ENCODE peak calls at places on chromosomes 4 and X, in six cellular contexts. Y is ovary; W is amniotic stem cell; J is Caki2; B is lung microvascular endothelial cell; V is stimulated activated CD4-positive, alpha-beta T cell treated with anti-CD3 and anti-CD28 coated beads, Interleukin-2, amount 100 ng/mL, for 24 hours. I is an unnamed sample.

GRCh38 chr4:183181081-183181480 is 82.0 kb downstream of the WWC2 start:
- DNase-seq in Y (no peak), W (no peak), J (no peak), B (no peak), V (no peak), I (no peak)

GRCh38 chr4:182808673-182809416 is 108.3 kb downstream of the DCTD start:
- DNase-seq in Y (no peak), W (no peak), J (no peak), B (peak), V (peak), I (no peak)

GRCh38 chr4:155426953-155427352 is 50.2 kb upstream of the MAP9 start:
- DNase-seq in Y (no peak), W (no peak), J (no peak), B (no peak), V (no peak), I (no peak)

GRCh38 chr4:108396900-108397299 is 223.5 kb upstream of the RPL34 start:
- DNase-seq in Y (no peak), W (no peak), J (no peak), B (no peak), V (no peak), I (no peak)

GRCh38 chr4:54745031-54745770 is 87.4 kb downstream of the KIT start:
- DNase-seq in Y (no peak), W (no peak), J (no peak), B (no peak), V (no peak), I (no peak)

GRCh38 chr4:48255959-48256342 is 13.7 kb downstream of the TEC start:
- DNase-seq in Y (no peak), W (no peak), J (no peak), B (no peak), V (no peak), I (no peak)

GRCh38 chr4:7435411-7436095 is 823 bp upstream of the PSAPL1 start:
- DNase-seq in Y (no peak), W (no peak), J (no peak), B (no peak), V (no peak), I (no peak)

GRCh38 chr4:150297861-150298474 is 219.7 kb downstream of the DCLK2 start:
- DNase-seq in Y (peak), W (peak), J (peak), B (peak), V (peak), I (peak)

GRCh38 chr4:145735330-145735638 is 55.3 kb downstream of the C4orf51 start:
- DNase-seq in Y (no peak), W (peak), J (peak), B (peak), V (no peak), I (no peak)

GRCh38 chr4:56531149-56531770 is 25.7 kb downstream of the ARL9 start:
- DNase-seq in Y (no peak), W (no peak), J (peak), B (no peak), V (no peak), I (no peak)

GRCh38 chr4:52641853-52642563 is 17.1 kb downstream of the USP46 start:
- DNase-seq in Y (no peak), W (no peak), J (peak), B (no peak), V (no peak), I (no peak)

GRCh38 chrX:435536-436122 is 48.9 kb upstream of the PPP2R3B start:
- DNase-seq in Y (no peak), W (no peak), J (no peak), B (no peak), V (no peak), I (no peak)

GRCh38 chrX:331145-331771 is 12.7 kb upstream of the GTPBP6 start:
- DNase-seq in Y (no peak), W (no peak), J (no peak), B (no peak), V (no peak), I (no peak)

GRCh38 chr4:94439606-94440005 is 12.1 kb upstream of the PDLIM5 start:
- DNase-seq in Y (no peak), W (no peak), J (no peak), B (peak), V (no peak), I (no peak)

GRCh38 chr4:95048296-95048695 is 290.5 kb downstream of the BMPR1B start:
- DNase-seq in Y (no peak), W (no peak), J (no peak), B (no peak), V (no peak), I (no peak)

GRCh38 chr4:15333692-15334633 is 93.9 kb upstream of the C1QTNF7 start:
- DNase-seq in Y (no peak), W (no peak), J (no peak), B (no peak), V (no peak), I (no peak)

GRCh38 chr4:123362103-123362502 is 34.5 kb upstream of the SPRY1 start:
- DNase-seq in Y (no peak), W (no peak), J (no peak), B (no peak), V (no peak), I (no peak)

GRCh38 chrX:136028383-136028984 is 43.2 kb downstream of the SLC9A6 start:
- DNase-seq in Y (no peak), W (peak), J (peak), B (peak), V (no peak), I (no peak)

GRCh38 chr4:147709999-147710398 is 21.9 kb upstream of the ARHGAP10 start:
- DNase-seq in Y (no peak), W (no peak), J (no peak), B (no peak), V (no peak), I (no peak)

GRCh38 chr4:42671431-42672194 is 14.7 kb upstream of the ATP8A1 start:
- DNase-seq in Y (no peak), W (no peak), J (no peak), B (peak), V (peak), I (no peak)

GRCh38 chr4:40418430-40419230 is 83.5 kb downstream of the CHRNA9 start:
- DNase-seq in Y (no peak), W (no peak), J (peak), B (no peak), V (no peak), I (peak)

GRCh38 chrX:133335027-133335426 is 80.3 kb downstream of the GPC4 start:
- DNase-seq in Y (no peak), W (no peak), J (peak), B (peak), V (peak), I (no peak)

GRCh38 chrX:2692221-2693122 is 1.4 kb downstream of the CD99 start:
- DNase-seq in Y (no peak), W (no peak), J (no peak), B (peak), V (peak), I (no peak)

GRCh38 chrX:15930585-15930984 is 76.0 kb upstream of the AP1S2 start:
- DNase-seq in Y (no peak), W (peak), J (peak), B (peak), V (no peak), I (no peak)

GRCh38 chr4:120902925-120903324 is 19.6 kb downstream of the PRDM5 start:
- DNase-seq in Y (no peak), W (no peak), J (no peak), B (no peak), V (no peak), I (no peak)

GRCh38 chr4:178953447-178954120 is 1511.3 kb upstream of the AGA start:
- DNase-seq in Y (no peak), W (no peak), J (no peak), B (peak), V (no peak), I (no peak)

GRCh38 chr4:52197351-52197750 is 146.2 kb downstream of the SPATA18 start:
- DNase-seq in Y (no peak), W (no peak), J (no peak), B (no peak), V (no peak), I (no peak)

GRCh38 chr4:38967260-38968095 is 64.7 kb downstream of the TMEM156 start:
- DNase-seq in Y (no peak), W (peak), J (peak), B (peak), V (no peak), I (peak)

GRCh38 chrX:136954930-136955329 is 74.4 kb upstream of the RBMX start:
- DNase-seq in Y (no peak), W (no peak), J (no peak), B (peak), V (no peak), I (no peak)

GRCh38 chr4:37976991-37977470 is 16.8 kb downstream of the PTTG2 start:
- DNase-seq in Y (peak), W (no peak), J (peak), B (peak), V (peak), I (peak)

GRCh38 chrX:39816871-39817731 is 280.7 kb downstream of the BCOR start:
- DNase-seq in Y (peak), W (no peak), J (no peak), B (no peak), V (no peak), I (no peak)

GRCh38 chr4:86921608-86922252 is 13.1 kb upstream of the AFF1 start:
- DNase-seq in Y (no peak), W (no peak), J (no peak), B (no peak), V (no peak), I (no peak)